ENCODE peak calls at places on chromosomes 12 and 14, in five cellular contexts. One of them, this sample, is unnamed.
A peak's percentile ranks its signal among the peaks of the same experiment; 100 is the strongest.

GRCh38 chr14:40679256-40679655 is 927.4 kb upstream of the LRFN5 start:
- DNase-seq in CD4-positive, CD25-positive, alpha-beta regulatory T cell: no peak
- DNase-seq in Peyer's patch: no peak
- DNase-seq in mesendoderm: no peak
- DNase-seq in cardiac muscle cell: no peak
- DNase-seq in this sample: no peak

GRCh38 chr14:31937730-31938346 is 139.3 kb upstream of the ARHGAP5 start:
- DNase-seq in CD4-positive, CD25-positive, alpha-beta regulatory T cell: peak; percentile 49
- DNase-seq in Peyer's patch: peak; percentile 90
- DNase-seq in mesendoderm: peak; percentile 92
- DNase-seq in cardiac muscle cell: peak; percentile 64
- DNase-seq in this sample: no peak

GRCh38 chr12:19683178-19683927 is 244.1 kb downstream of the AEBP2 start:
- DNase-seq in CD4-positive, CD25-positive, alpha-beta regulatory T cell: no peak
- DNase-seq in Peyer's patch: no peak
- DNase-seq in mesendoderm: no peak
- DNase-seq in cardiac muscle cell: peak; percentile 74
- DNase-seq in this sample: no peak

GRCh38 chr12:3491938-3492867 is 1.2 kb downstream of the PRMT8 start:
- DNase-seq in CD4-positive, CD25-positive, alpha-beta regulatory T cell: peak; percentile 14
- DNase-seq in Peyer's patch: no peak
- DNase-seq in mesendoderm: peak; percentile 88
- DNase-seq in cardiac muscle cell: peak; percentile 73
- DNase-seq in this sample: peak; percentile 59

GRCh38 chr12:55188974-55189556 is 31.8 kb upstream of the OR10A7 start:
- DNase-seq in CD4-positive, CD25-positive, alpha-beta regulatory T cell: peak; percentile 61
- DNase-seq in Peyer's patch: peak; percentile 63
- DNase-seq in mesendoderm: peak; percentile 78
- DNase-seq in cardiac muscle cell: peak; percentile 87
- DNase-seq in this sample: no peak

GRCh38 chr14:59358774-59359173 is 106.4 kb downstream of the GPR135 start:
- DNase-seq in CD4-positive, CD25-positive, alpha-beta regulatory T cell: no peak
- DNase-seq in Peyer's patch: no peak
- DNase-seq in mesendoderm: no peak
- DNase-seq in cardiac muscle cell: no peak
- DNase-seq in this sample: no peak

GRCh38 chr12:80763874-80764273 is 47.2 kb downstream of the MYF5 start:
- DNase-seq in CD4-positive, CD25-positive, alpha-beta regulatory T cell: no peak
- DNase-seq in Peyer's patch: no peak
- DNase-seq in mesendoderm: peak; percentile 60
- DNase-seq in cardiac muscle cell: peak; percentile 73
- DNase-seq in this sample: no peak

GRCh38 chr12:109950625-109951024 is 45.5 kb downstream of the GIT2 start:
- DNase-seq in CD4-positive, CD25-positive, alpha-beta regulatory T cell: no peak
- DNase-seq in Peyer's patch: no peak
- DNase-seq in mesendoderm: no peak
- DNase-seq in cardiac muscle cell: no peak
- DNase-seq in this sample: no peak

GRCh38 chr14:99531221-99532096 is 50.2 kb downstream of the CCNK start:
- DNase-seq in CD4-positive, CD25-positive, alpha-beta regulatory T cell: no peak
- DNase-seq in Peyer's patch: no peak
- DNase-seq in mesendoderm: peak; percentile 37
- DNase-seq in cardiac muscle cell: peak; percentile 75
- DNase-seq in this sample: no peak

GRCh38 chr12:52055781-52056711 is 4.8 kb downstream of the NR4A1 start:
- DNase-seq in CD4-positive, CD25-positive, alpha-beta regulatory T cell: no peak
- DNase-seq in Peyer's patch: no peak
- DNase-seq in mesendoderm: no peak
- DNase-seq in cardiac muscle cell: peak; percentile 35
- DNase-seq in this sample: no peak

GRCh38 chr12:76030378-76031080 is 1.0 kb downstream of the PHLDA1 start:
- DNase-seq in CD4-positive, CD25-positive, alpha-beta regulatory T cell: peak; percentile 47
- DNase-seq in Peyer's patch: peak; percentile 57
- DNase-seq in mesendoderm: peak; percentile 58
- DNase-seq in cardiac muscle cell: peak; percentile 68
- DNase-seq in this sample: peak; percentile 63

GRCh38 chr12:49762468-49762847 is 21.1 kb downstream of the TMBIM6 start:
- DNase-seq in CD4-positive, CD25-positive, alpha-beta regulatory T cell: no peak
- DNase-seq in Peyer's patch: no peak
- DNase-seq in mesendoderm: no peak
- DNase-seq in cardiac muscle cell: no peak
- DNase-seq in this sample: no peak

GRCh38 chr12:121811434-121812319 is 7.9 kb downstream of the SETD1B start:
- DNase-seq in CD4-positive, CD25-positive, alpha-beta regulatory T cell: peak; percentile 73
- DNase-seq in Peyer's patch: peak; percentile 82
- DNase-seq in mesendoderm: peak; percentile 74
- DNase-seq in cardiac muscle cell: peak; percentile 83
- DNase-seq in this sample: peak; percentile 83

GRCh38 chr14:76987956-76988520 is 40.5 kb downstream of the IRF2BPL start:
- DNase-seq in CD4-positive, CD25-positive, alpha-beta regulatory T cell: no peak
- DNase-seq in Peyer's patch: no peak
- DNase-seq in mesendoderm: peak; percentile 80
- DNase-seq in cardiac muscle cell: no peak
- DNase-seq in this sample: no peak

GRCh38 chr14:99253890-99254289 is 18.1 kb downstream of the BCL11B start:
- DNase-seq in CD4-positive, CD25-positive, alpha-beta regulatory T cell: no peak
- DNase-seq in Peyer's patch: peak; percentile 35
- DNase-seq in mesendoderm: no peak
- DNase-seq in cardiac muscle cell: no peak
- DNase-seq in this sample: no peak

GRCh38 chr14:55523321-55523720 is 56.7 kb upstream of the KTN1 start:
- DNase-seq in CD4-positive, CD25-positive, alpha-beta regulatory T cell: no peak
- DNase-seq in Peyer's patch: no peak
- DNase-seq in mesendoderm: no peak
- DNase-seq in cardiac muscle cell: no peak
- DNase-seq in this sample: no peak

GRCh38 chr14:101727611-101728010 is 33.9 kb upstream of the PPP2R5C start:
- DNase-seq in CD4-positive, CD25-positive, alpha-beta regulatory T cell: no peak
- DNase-seq in Peyer's patch: no peak
- DNase-seq in mesendoderm: no peak
- DNase-seq in cardiac muscle cell: no peak
- DNase-seq in this sample: no peak

GRCh38 chr12:20963303-20963702 is 152.8 kb downstream of the SLCO1B3 start:
- DNase-seq in CD4-positive, CD25-positive, alpha-beta regulatory T cell: no peak
- DNase-seq in Peyer's patch: no peak
- DNase-seq in mesendoderm: no peak
- DNase-seq in cardiac muscle cell: no peak
- DNase-seq in this sample: no peak

GRCh38 chr12:99911967-99912366 is 72.8 kb downstream of the ANKS1B start:
- DNase-seq in CD4-positive, CD25-positive, alpha-beta regulatory T cell: no peak
- DNase-seq in Peyer's patch: no peak
- DNase-seq in mesendoderm: no peak
- DNase-seq in cardiac muscle cell: peak; percentile 0
- DNase-seq in this sample: no peak

GRCh38 chr14:91998667-91999570 is 40.9 kb downstream of the TRIP11 start:
- DNase-seq in CD4-positive, CD25-positive, alpha-beta regulatory T cell: no peak
- DNase-seq in Peyer's patch: no peak
- DNase-seq in mesendoderm: no peak
- DNase-seq in cardiac muscle cell: no peak
- DNase-seq in this sample: no peak

GRCh38 chr14:55071870-55072640 is 20.6 kb downstream of the MAPK1IP1L start:
- DNase-seq in CD4-positive, CD25-positive, alpha-beta regulatory T cell: peak; percentile 57
- DNase-seq in Peyer's patch: no peak
- DNase-seq in mesendoderm: no peak
- DNase-seq in cardiac muscle cell: peak; percentile 73
- DNase-seq in this sample: no peak

GRCh38 chr12:112616469-112617190 is 174.9 kb upstream of the RPH3A start:
- DNase-seq in CD4-positive, CD25-positive, alpha-beta regulatory T cell: no peak
- DNase-seq in Peyer's patch: no peak
- DNase-seq in mesendoderm: peak; percentile 42
- DNase-seq in cardiac muscle cell: no peak
- DNase-seq in this sample: no peak

GRCh38 chr12:78194448-78194847 is 363.8 kb downstream of the NAV3 start:
- DNase-seq in CD4-positive, CD25-positive, alpha-beta regulatory T cell: no peak
- DNase-seq in Peyer's patch: no peak
- DNase-seq in mesendoderm: no peak
- DNase-seq in cardiac muscle cell: peak; percentile 93
- DNase-seq in this sample: no peak

GRCh38 chr14:60079723-60080122 is 12.0 kb upstream of the PCNX4 start:
- DNase-seq in CD4-positive, CD25-positive, alpha-beta regulatory T cell: no peak
- DNase-seq in Peyer's patch: no peak
- DNase-seq in mesendoderm: no peak
- DNase-seq in cardiac muscle cell: no peak
- DNase-seq in this sample: no peak

GRCh38 chr12:92947589-92948215 is 18.6 kb upstream of the EEA1 start:
- DNase-seq in CD4-positive, CD25-positive, alpha-beta regulatory T cell: no peak
- DNase-seq in Peyer's patch: no peak
- DNase-seq in mesendoderm: no peak
- DNase-seq in cardiac muscle cell: no peak
- DNase-seq in this sample: no peak

GRCh38 chr14:102616799-102617198 is 24.4 kb downstream of the RCOR1 start:
- DNase-seq in CD4-positive, CD25-positive, alpha-beta regulatory T cell: no peak
- DNase-seq in Peyer's patch: no peak
- DNase-seq in mesendoderm: no peak
- DNase-seq in cardiac muscle cell: peak; percentile 73
- DNase-seq in this sample: no peak

DNA sequence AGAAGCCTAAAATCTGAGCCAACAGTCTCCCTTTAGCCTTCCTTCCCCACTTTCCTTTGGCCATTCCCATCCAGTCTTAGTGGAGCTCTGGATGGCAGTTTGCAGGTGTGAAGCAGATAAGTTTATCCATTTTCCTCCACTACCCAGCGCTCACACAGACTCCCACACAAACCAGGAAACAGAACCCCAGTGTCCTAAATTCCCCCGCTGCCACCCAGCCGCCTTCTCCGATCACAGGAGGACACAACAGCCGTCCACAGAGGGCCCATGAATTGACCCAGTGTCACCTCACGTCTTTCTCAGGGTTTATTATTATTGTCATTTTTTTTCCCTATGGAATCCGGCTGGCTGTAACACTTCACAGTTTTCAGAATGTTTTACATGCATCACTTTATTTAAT is 16.4 kb downstream of the CD9 start:
- DNase-seq in CD4-positive, CD25-positive, alpha-beta regulatory T cell: no peak
- DNase-seq in Peyer's patch: no peak
- DNase-seq in mesendoderm: no peak
- DNase-seq in cardiac muscle cell: no peak
- DNase-seq in this sample: no peak
- H3K4me1 ChIP-seq in CD4-positive, CD25-positive, alpha-beta regulatory T cell: no peaks in the 10 kb centered on the region
- H3K4me1 ChIP-seq in Peyer's patch: no peaks in the 10 kb centered on the region
- H3K4me1 ChIP-seq in mesendoderm: peaks cover 28% of the 10 kb centered on the region
- H3K4me1 ChIP-seq in cardiac muscle cell: peaks cover 4% of the 10 kb centered on the region
- H3K4me1 ChIP-seq in this sample: peaks cover 80% of the 10 kb centered on the region

DNA sequence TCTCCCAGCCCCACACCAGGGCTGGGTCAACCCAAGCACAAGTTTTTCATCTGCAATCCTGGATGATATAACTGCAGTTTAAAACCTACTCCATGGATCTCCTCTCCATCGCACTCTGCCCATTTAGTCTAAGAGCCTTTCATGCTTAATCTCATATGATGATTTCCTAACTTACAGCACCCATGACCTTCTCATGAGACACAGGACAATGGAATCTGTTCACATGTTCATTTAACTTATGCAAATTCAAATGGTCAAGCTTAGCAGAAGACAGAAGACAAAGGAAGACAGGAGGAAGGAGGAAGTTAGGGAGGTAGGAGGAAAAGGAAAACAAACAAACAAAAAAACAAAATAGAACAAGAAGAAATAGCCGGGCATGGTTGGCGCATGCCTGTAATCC is 64.6 kb upstream of the PNMA1 start:
- DNase-seq in CD4-positive, CD25-positive, alpha-beta regulatory T cell: no peak
- DNase-seq in Peyer's patch: no peak
- DNase-seq in mesendoderm: no peak
- DNase-seq in cardiac muscle cell: no peak
- DNase-seq in this sample: no peak
- H3K4me1 ChIP-seq in CD4-positive, CD25-positive, alpha-beta regulatory T cell: peaks cover 37% of the 10 kb centered on the region
- H3K4me1 ChIP-seq in Peyer's patch: peaks cover 32% of the 10 kb centered on the region
- H3K4me1 ChIP-seq in mesendoderm: peaks cover 2% of the 10 kb centered on the region
- H3K4me1 ChIP-seq in cardiac muscle cell: peaks cover 17% of the 10 kb centered on the region
- H3K4me1 ChIP-seq in this sample: peaks cover 81% of the 10 kb centered on the region

DNA sequence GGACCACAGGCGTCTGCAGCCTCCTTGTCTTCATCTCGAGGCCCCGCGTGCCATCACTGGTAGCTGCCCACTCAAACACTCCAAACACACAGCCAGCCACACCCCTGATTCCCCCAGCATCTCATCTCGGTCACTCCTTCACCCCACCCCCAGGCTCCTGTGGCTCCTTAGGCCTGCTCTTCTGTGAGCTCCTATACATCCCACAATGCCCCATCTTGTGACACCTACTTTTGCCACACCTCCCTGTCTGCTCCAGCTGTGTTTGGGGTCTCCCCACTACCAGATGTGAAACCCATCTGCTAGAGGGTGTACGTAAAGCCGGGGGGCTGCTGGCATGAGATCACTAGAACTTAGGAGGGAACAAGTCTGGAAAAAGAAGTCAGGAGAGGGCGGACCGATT is 4.1 kb downstream of the AKT1 start:
- DNase-seq in CD4-positive, CD25-positive, alpha-beta regulatory T cell: no peak
- DNase-seq in Peyer's patch: no peak
- DNase-seq in mesendoderm: no peak
- DNase-seq in cardiac muscle cell: no peak
- DNase-seq in this sample: no peak
- H3K4me1 ChIP-seq in CD4-positive, CD25-positive, alpha-beta regulatory T cell: peaks cover 54% of the 10 kb centered on the region
- H3K4me1 ChIP-seq in Peyer's patch: peaks cover 17% of the 10 kb centered on the region
- H3K4me1 ChIP-seq in mesendoderm: peaks cover 9% of the 10 kb centered on the region
- H3K4me1 ChIP-seq in cardiac muscle cell: peaks cover 15% of the 10 kb centered on the region
- H3K4me1 ChIP-seq in this sample: peaks cover 88% of the 10 kb centered on the region

DNA sequence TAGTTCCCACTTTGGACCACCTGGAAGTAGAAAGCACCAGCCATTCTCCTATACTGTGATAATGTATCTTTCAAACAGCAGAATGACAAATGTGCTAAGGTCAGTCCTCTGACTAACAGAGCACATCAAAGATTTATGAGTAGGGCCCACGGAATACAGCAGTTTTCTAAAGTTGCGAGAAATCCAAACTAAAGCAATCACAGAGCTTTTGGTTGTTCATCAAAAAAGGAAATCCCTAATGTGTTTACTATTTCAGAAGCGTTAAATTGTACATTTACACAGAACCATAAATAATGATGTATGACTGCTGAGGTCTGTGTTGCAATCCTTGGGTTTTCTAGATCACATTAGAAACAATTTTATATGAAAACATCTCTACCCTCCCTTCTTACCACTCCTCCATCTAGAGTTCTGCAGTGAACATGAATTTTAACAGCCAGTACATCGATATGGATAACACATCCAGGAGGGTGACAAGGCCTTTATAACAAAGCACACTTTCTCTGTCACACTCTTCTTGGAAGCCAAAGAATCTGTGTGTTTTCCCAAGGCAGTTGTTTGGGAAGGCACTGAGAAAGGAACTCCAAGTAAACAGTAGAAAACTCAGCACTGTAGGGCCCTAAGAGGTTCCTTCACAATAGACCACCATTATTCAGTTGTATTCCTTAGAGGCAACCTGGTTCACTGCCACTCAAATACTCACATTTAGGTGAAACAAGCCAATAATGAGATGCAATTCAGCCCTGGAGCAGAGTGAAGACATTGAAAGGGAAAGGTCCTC is 7.3 kb downstream of the KITLG start:
- DNase-seq in CD4-positive, CD25-positive, alpha-beta regulatory T cell: no peak
- DNase-seq in Peyer's patch: no peak
- DNase-seq in mesendoderm: no peak
- DNase-seq in cardiac muscle cell: no peak
- DNase-seq in this sample: no peak
- H3K4me1 ChIP-seq in CD4-positive, CD25-positive, alpha-beta regulatory T cell: no peaks in the 10 kb centered on the region
- H3K4me1 ChIP-seq in Peyer's patch: no peaks in the 10 kb centered on the region
- H3K4me1 ChIP-seq in mesendoderm: peaks cover 8% of the 10 kb centered on the region
- H3K4me1 ChIP-seq in cardiac muscle cell: peaks cover 6% of the 10 kb centered on the region
- H3K4me1 ChIP-seq in this sample: peaks cover 45% of the 10 kb centered on the region

This sample was measured in lower lobe of right lung.